ENCODE peak calls at places on chromosomes 1 and 21, in six cellular contexts. One of them, this sample, is unnamed.

GRCh38 chr1:50970927-50971582 is 1.0 kb downstream of the CDKN2C start:
- DNase-seq in aorta: no peak
- DNase-seq in colonic mucosa: no peak
- DNase-seq in endothelial cell of umbilical vein: peak
- DNase-seq in right lobe of liver: no peak
- DNase-seq in A549: no peak
- DNase-seq in this sample: no peak

GRCh38 chr1:67840449-67840848 is 7.2 kb upstream of the GNG12 start:
- DNase-seq in A549: no peak
- DNase-seq in right lobe of liver: no peak
- DNase-seq in aorta: no peak
- DNase-seq in endothelial cell of umbilical vein: peak
- DNase-seq in colonic mucosa: no peak
- DNase-seq in this sample: no peak

GRCh38 chr1:193762276-193762675 is 575.9 kb upstream of the B3GALT2 start:
- DNase-seq in right lobe of liver: no peak
- DNase-seq in endothelial cell of umbilical vein: no peak
- DNase-seq in colonic mucosa: no peak
- DNase-seq in aorta: no peak
- DNase-seq in A549: no peak
- DNase-seq in this sample: no peak

GRCh38 chr1:2322065-2322571 is 69.2 kb downstream of the MORN1 start:
- DNase-seq in colonic mucosa: no peak
- DNase-seq in right lobe of liver: no peak
- DNase-seq in aorta: peak
- DNase-seq in endothelial cell of umbilical vein: peak
- DNase-seq in A549: no peak
- DNase-seq in this sample: no peak

GRCh38 chr1:207407655-207408256 is 46.4 kb upstream of the CR2 start:
- DNase-seq in A549: no peak
- DNase-seq in aorta: no peak
- DNase-seq in endothelial cell of umbilical vein: no peak
- DNase-seq in right lobe of liver: no peak
- DNase-seq in colonic mucosa: no peak
- DNase-seq in this sample: no peak

GRCh38 chr1:117671781-117672501 is 66.1 kb downstream of the TENT5C start:
- DNase-seq in A549: no peak
- DNase-seq in aorta: peak
- DNase-seq in endothelial cell of umbilical vein: peak
- DNase-seq in colonic mucosa: peak
- DNase-seq in right lobe of liver: peak
- DNase-seq in this sample: no peak

GRCh38 chr1:226605573-226605950 is 57.0 kb downstream of the STUM start:
- DNase-seq in A549: no peak
- DNase-seq in right lobe of liver: no peak
- DNase-seq in aorta: peak
- DNase-seq in endothelial cell of umbilical vein: no peak
- DNase-seq in colonic mucosa: no peak
- DNase-seq in this sample: no peak

GRCh38 chr1:209871430-209871829 is 43.7 kb downstream of the UTP25 start:
- DNase-seq in colonic mucosa: no peak
- DNase-seq in A549: no peak
- DNase-seq in endothelial cell of umbilical vein: no peak
- DNase-seq in aorta: no peak
- DNase-seq in right lobe of liver: no peak
- DNase-seq in this sample: no peak

GRCh38 chr1:25174730-25175612 is 57.3 kb downstream of the SYF2 start:
- DNase-seq in A549: no peak
- DNase-seq in right lobe of liver: no peak
- DNase-seq in aorta: no peak
- DNase-seq in colonic mucosa: no peak
- DNase-seq in endothelial cell of umbilical vein: no peak
- DNase-seq in this sample: no peak

GRCh38 chr1:87202922-87203655 is 125.6 kb upstream of the LMO4 start:
- DNase-seq in aorta: no peak
- DNase-seq in colonic mucosa: no peak
- DNase-seq in right lobe of liver: no peak
- DNase-seq in A549: no peak
- DNase-seq in endothelial cell of umbilical vein: no peak
- DNase-seq in this sample: no peak

GRCh38 chr1:61337471-61337870 is 255.1 kb downstream of the NFIA start:
- DNase-seq in right lobe of liver: no peak
- DNase-seq in colonic mucosa: no peak
- DNase-seq in A549: peak
- DNase-seq in endothelial cell of umbilical vein: peak
- DNase-seq in aorta: no peak
- DNase-seq in this sample: no peak

GRCh38 chr1:19046972-19047371 is 90.5 kb upstream of the IFFO2 start:
- DNase-seq in aorta: peak
- DNase-seq in right lobe of liver: no peak
- DNase-seq in colonic mucosa: no peak
- DNase-seq in endothelial cell of umbilical vein: no peak
- DNase-seq in A549: no peak
- DNase-seq in this sample: no peak

GRCh38 chr1:91349524-91349923 is 55.1 kb downstream of the HFM1 start:
- DNase-seq in aorta: no peak
- DNase-seq in endothelial cell of umbilical vein: no peak
- DNase-seq in colonic mucosa: no peak
- DNase-seq in A549: no peak
- DNase-seq in right lobe of liver: no peak
- DNase-seq in this sample: no peak

GRCh38 chr21:39007532-39007931 is 175.7 kb downstream of the PSMG1 start:
- DNase-seq in A549: no peak
- DNase-seq in colonic mucosa: no peak
- DNase-seq in aorta: peak
- DNase-seq in right lobe of liver: no peak
- DNase-seq in endothelial cell of umbilical vein: no peak
- DNase-seq in this sample: no peak

GRCh38 chr1:36345353-36345752 is 21.9 kb upstream of the EVA1B start:
- DNase-seq in colonic mucosa: no peak
- DNase-seq in aorta: no peak
- DNase-seq in right lobe of liver: no peak
- DNase-seq in A549: no peak
- DNase-seq in endothelial cell of umbilical vein: no peak
- DNase-seq in this sample: no peak

GRCh38 chr1:24373710-24374109 is 39.9 kb downstream of the STPG1 start:
- DNase-seq in A549: no peak
- DNase-seq in right lobe of liver: peak
- DNase-seq in aorta: no peak
- DNase-seq in colonic mucosa: no peak
- DNase-seq in endothelial cell of umbilical vein: no peak
- DNase-seq in this sample: peak

GRCh38 chr21:45607021-45607921 is 36.3 kb upstream of the PCBP3 start:
- DNase-seq in colonic mucosa: no peak
- DNase-seq in aorta: peak
- DNase-seq in A549: no peak
- DNase-seq in right lobe of liver: no peak
- DNase-seq in endothelial cell of umbilical vein: no peak
- DNase-seq in this sample: no peak

GRCh38 chr1:25117233-25117823 is 115.0 kb downstream of the SYF2 start:
- DNase-seq in right lobe of liver: no peak
- DNase-seq in A549: no peak
- DNase-seq in aorta: no peak
- DNase-seq in endothelial cell of umbilical vein: no peak
- DNase-seq in colonic mucosa: peak
- DNase-seq in this sample: no peak

GRCh38 chr1:51329443-51330325 is 678 bp downstream of the TTC39A start:
- DNase-seq in A549: no peak
- DNase-seq in colonic mucosa: peak
- DNase-seq in endothelial cell of umbilical vein: no peak
- DNase-seq in right lobe of liver: peak
- DNase-seq in aorta: no peak
- DNase-seq in this sample: no peak

GRCh38 chr1:155976062-155976912 is 2.1 kb downstream of the ARHGEF2 start:
- DNase-seq in aorta: peak
- DNase-seq in colonic mucosa: peak
- DNase-seq in endothelial cell of umbilical vein: no peak
- DNase-seq in right lobe of liver: peak
- DNase-seq in A549: no peak
- DNase-seq in this sample: no peak

GRCh38 chr1:25195835-25196234 is 36.5 kb downstream of the SYF2 start:
- DNase-seq in right lobe of liver: no peak
- DNase-seq in A549: no peak
- DNase-seq in aorta: no peak
- DNase-seq in endothelial cell of umbilical vein: no peak
- DNase-seq in colonic mucosa: no peak
- DNase-seq in this sample: no peak

GRCh38 chr1:68460935-68461334 is 11.2 kb upstream of the RPE65 start:
- DNase-seq in aorta: no peak
- DNase-seq in colonic mucosa: no peak
- DNase-seq in right lobe of liver: no peak
- DNase-seq in A549: no peak
- DNase-seq in endothelial cell of umbilical vein: no peak
- DNase-seq in this sample: no peak

GRCh38 chr1:186620951-186621350 is 59.3 kb downstream of the PTGS2 start:
- DNase-seq in colonic mucosa: no peak
- DNase-seq in endothelial cell of umbilical vein: no peak
- DNase-seq in aorta: no peak
- DNase-seq in A549: no peak
- DNase-seq in right lobe of liver: no peak
- DNase-seq in this sample: no peak

GRCh38 chr1:10939654-10940450 is 72.6 kb upstream of the TARDBP start:
- DNase-seq in A549: no peak
- DNase-seq in aorta: no peak
- DNase-seq in endothelial cell of umbilical vein: no peak
- DNase-seq in colonic mucosa: no peak
- DNase-seq in right lobe of liver: no peak
- DNase-seq in this sample: no peak

GRCh38 chr1:203557958-203558760 is 64.2 kb downstream of the OPTC start:
- DNase-seq in endothelial cell of umbilical vein: peak
- DNase-seq in right lobe of liver: no peak
- DNase-seq in A549: peak
- DNase-seq in colonic mucosa: no peak
- DNase-seq in aorta: peak
- DNase-seq in this sample: peak

GRCh38 chr1:47066931-47067330 is at the start of gene CYP4Z1:
- DNase-seq in endothelial cell of umbilical vein: no peak
- DNase-seq in right lobe of liver: no peak
- DNase-seq in colonic mucosa: no peak
- DNase-seq in A549: no peak
- DNase-seq in aorta: no peak
- DNase-seq in this sample: no peak

GRCh38 chr1:237779356-237779755 is 111.4 kb downstream of the ZP4 start:
- DNase-seq in endothelial cell of umbilical vein: no peak
- DNase-seq in right lobe of liver: no peak
- DNase-seq in aorta: no peak
- DNase-seq in colonic mucosa: no peak
- DNase-seq in A549: no peak
- DNase-seq in this sample: no peak

GRCh38 chr21:46425061-46425460 is 33.6 kb upstream of the DIP2A start:
- DNase-seq in colonic mucosa: no peak
- DNase-seq in aorta: peak
- DNase-seq in endothelial cell of umbilical vein: no peak
- DNase-seq in right lobe of liver: no peak
- DNase-seq in A549: no peak
- DNase-seq in this sample: no peak

GRCh38 chr1:168506204-168506819 is 37.5 kb downstream of the XCL2 start:
- DNase-seq in right lobe of liver: no peak
- DNase-seq in A549: no peak
- DNase-seq in aorta: no peak
- DNase-seq in colonic mucosa: no peak
- DNase-seq in endothelial cell of umbilical vein: no peak
- DNase-seq in this sample: no peak

DNA sequence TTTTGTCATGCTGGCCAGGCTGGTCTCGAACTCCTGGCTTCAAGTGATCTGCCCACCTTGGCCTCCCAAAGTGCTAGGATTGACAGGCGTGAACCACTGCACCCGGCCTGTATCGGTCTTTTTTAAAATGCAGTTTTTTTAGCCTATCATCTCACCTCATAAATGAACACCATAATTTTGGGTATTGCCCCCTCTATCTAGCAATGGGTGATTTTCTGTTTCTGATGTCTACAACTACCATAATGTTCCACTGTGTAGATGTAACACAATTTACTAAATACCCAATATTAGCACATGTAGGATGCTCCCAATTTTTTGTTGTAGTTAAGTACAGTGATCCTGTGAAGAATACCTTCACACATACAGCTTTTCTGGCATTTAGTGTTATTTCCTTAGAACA is 2.0 kb upstream of the CAMTA1 start:
- DNase-seq in colonic mucosa: no peak
- DNase-seq in aorta: no peak
- DNase-seq in right lobe of liver: no peak
- DNase-seq in endothelial cell of umbilical vein: no peak
- DNase-seq in A549: no peak
- DNase-seq in this sample: no peak
- H3K4me3 ChIP-seq in colonic mucosa: no peak
- H3K4me3 ChIP-seq in aorta: no peak
- H3K4me3 ChIP-seq in right lobe of liver: peak
- H3K4me3 ChIP-seq in endothelial cell of umbilical vein: no peak
- H3K4me3 ChIP-seq in A549: no peak
- H3K4me3 ChIP-seq in this sample: peak

GRCh38 chr21:35400233-35400939 is 351.3 kb upstream of the RUNX1 start:
- DNase-seq in right lobe of liver: no peak
- DNase-seq in aorta: no peak
- DNase-seq in endothelial cell of umbilical vein: peak
- DNase-seq in A549: peak
- DNase-seq in colonic mucosa: peak
- DNase-seq in this sample: no peak
- H3K4me3 ChIP-seq in right lobe of liver: no peak
- H3K4me3 ChIP-seq in aorta: no peak
- H3K4me3 ChIP-seq in endothelial cell of umbilical vein: no peak
- H3K4me3 ChIP-seq in A549: no peak
- H3K4me3 ChIP-seq in colonic mucosa: no peak
- H3K4me3 ChIP-seq in this sample: no peak

GRCh38 chr21:31873696-31874599 is 1.1 kb downstream of the HUNK start:
- DNase-seq in A549: peak
- DNase-seq in colonic mucosa: peak
- DNase-seq in endothelial cell of umbilical vein: no peak
- DNase-seq in aorta: peak
- DNase-seq in right lobe of liver: peak
- DNase-seq in this sample: peak

GRCh38 chr21:31873275-31873695 is 465 bp downstream of the HUNK start:
- DNase-seq in aorta: peak
- DNase-seq in endothelial cell of umbilical vein: no peak
- DNase-seq in A549: peak
- DNase-seq in colonic mucosa: peak
- DNase-seq in right lobe of liver: no peak
- DNase-seq in this sample: no peak

GRCh38 chr21:31872452-31873274 is at the start of gene HUNK:
- DNase-seq in A549: peak
- DNase-seq in colonic mucosa: peak
- DNase-seq in endothelial cell of umbilical vein: no peak
- DNase-seq in right lobe of liver: peak
- DNase-seq in aorta: peak
- DNase-seq in this sample: no peak

GRCh38 chr21:31875424-31876097 is 2.7 kb downstream of the HUNK start:
- DNase-seq in endothelial cell of umbilical vein: no peak
- DNase-seq in colonic mucosa: no peak
- DNase-seq in right lobe of liver: no peak
- DNase-seq in A549: no peak
- DNase-seq in aorta: no peak
- DNase-seq in this sample: no peak

GRCh38 chr21:31874817-31875216 is 2.0 kb downstream of the HUNK start:
- DNase-seq in endothelial cell of umbilical vein: no peak
- DNase-seq in A549: no peak
- DNase-seq in colonic mucosa: peak
- DNase-seq in right lobe of liver: no peak
- DNase-seq in aorta: no peak
- DNase-seq in this sample: no peak
- H3K4me3 ChIP-seq in endothelial cell of umbilical vein: no peak
- H3K4me3 ChIP-seq in A549: no peak
- H3K4me3 ChIP-seq in colonic mucosa: peak
- H3K4me3 ChIP-seq in right lobe of liver: no peak
- H3K4me3 ChIP-seq in aorta: no peak
- H3K4me3 ChIP-seq in this sample: no peak

GRCh38 chr1:214544791-214545190 is 6.6 kb downstream of the PTPN14 start:
- DNase-seq in A549: no peak
- DNase-seq in endothelial cell of umbilical vein: no peak
- DNase-seq in aorta: no peak
- DNase-seq in colonic mucosa: no peak
- DNase-seq in right lobe of liver: no peak
- DNase-seq in this sample: no peak
- H3K4me3 ChIP-seq in A549: no peak
- H3K4me3 ChIP-seq in endothelial cell of umbilical vein: no peak
- H3K4me3 ChIP-seq in aorta: no peak
- H3K4me3 ChIP-seq in colonic mucosa: no peak
- H3K4me3 ChIP-seq in right lobe of liver: no peak
- H3K4me3 ChIP-seq in this sample: no peak

This sample was measured in RWPE2.